ENCODE peak calls at places on chromosomes 12 and 14, in nine cellular contexts. O is NCI-H345; W is neural progenitor cell; C is central memory CD4-positive, alpha-beta T cell; X is T-helper 9 cell; I is hippocampal formation; E is HT1080; S is ELR; Q is breast epithelium. G is an unnamed sample.

GRCh38 chr14:35988550-35988949 is 162.4 kb downstream of the BRMS1L start:
- DNase-seq in O (no peak), W (no peak), C (no peak), X (no peak), I (no peak), E (no peak), S (no peak), Q (no peak), G (no peak)

GRCh38 chr14:65783101-65783500 is 370.6 kb downstream of the FUT8 start:
- DNase-seq in O (no peak), W (no peak), C (no peak), X (no peak), I (no peak), E (no peak), S (no peak), Q (no peak), G (no peak)

GRCh38 chr12:574475-575128 is 88.6 kb downstream of the NINJ2 start:
- DNase-seq in O (no peak), W (no peak), C (no peak), X (no peak), I (no peak), E (no peak), S (no peak), Q (no peak), G (no peak)

GRCh38 chr14:81797246-81797645 is 263.6 kb upstream of the SEL1L start:
- DNase-seq in O (no peak), W (no peak), C (no peak), X (no peak), I (no peak), E (no peak), S (no peak), Q (no peak), G (no peak)

GRCh38 chr12:18849080-18849479 is 111.2 kb downstream of the CAPZA3 start:
- DNase-seq in O (no peak), W (no peak), C (no peak), X (no peak), I (no peak), E (peak), S (peak), Q (no peak), G (no peak)

GRCh38 chr12:116376354-116377193 is 99.1 kb upstream of the MED13L start:
- DNase-seq in O (peak), W (no peak), C (no peak), X (no peak), I (no peak), E (peak), S (peak), Q (no peak), G (no peak)

GRCh38 chr12:21921436-21921835 is 19.8 kb downstream of the ABCC9 start:
- DNase-seq in O (no peak), W (no peak), C (no peak), X (no peak), I (no peak), E (no peak), S (no peak), Q (no peak), G (no peak)

GRCh38 chr12:28954333-28954732 is 194.7 kb upstream of the FAR2 start:
- DNase-seq in O (no peak), W (no peak), C (no peak), X (no peak), I (no peak), E (no peak), S (no peak), Q (no peak), G (no peak)

GRCh38 chr14:104137297-104138097 is 890 bp upstream of the KIF26A start:
- DNase-seq in O (peak), W (peak), C (peak), X (peak), I (no peak), E (peak), S (peak), Q (peak), G (peak)

GRCh38 chr14:103361868-103362267 is 23.3 kb upstream of the MARK3 start:
- DNase-seq in O (no peak), W (no peak), C (no peak), X (no peak), I (no peak), E (peak), S (peak), Q (no peak), G (no peak)

GRCh38 chr12:66119870-66120241 is 10.7 kb downstream of the LLPH start:
- DNase-seq in O (no peak), W (no peak), C (no peak), X (no peak), I (no peak), E (no peak), S (no peak), Q (no peak), G (no peak)

GRCh38 chr12:6065131-6065871 is 59.2 kb downstream of the VWF start:
- DNase-seq in O (no peak), W (no peak), C (no peak), X (no peak), I (no peak), E (no peak), S (no peak), Q (no peak), G (no peak)

GRCh38 chr14:75969891-75970290 is 11.9 kb downstream of the TGFB3 start:
- DNase-seq in O (no peak), W (no peak), C (no peak), X (no peak), I (no peak), E (no peak), S (no peak), Q (no peak), G (no peak)

GRCh38 chr12:76967181-76967885 is 88.5 kb upstream of the CSRP2 start:
- DNase-seq in O (no peak), W (no peak), C (no peak), X (no peak), I (no peak), E (no peak), S (no peak), Q (no peak), G (no peak)

GRCh38 chr14:70663707-70664179 is 22.0 kb downstream of the TTC9 start:
- DNase-seq in O (no peak), W (no peak), C (no peak), X (no peak), I (no peak), E (no peak), S (no peak), Q (no peak), G (no peak)

GRCh38 chr12:57545809-57546437 is 1.1 kb downstream of the DCTN2 start:
- DNase-seq in O (no peak), W (no peak), C (no peak), X (no peak), I (no peak), E (peak), S (peak), Q (no peak), G (no peak)

GRCh38 chr14:77052281-77053044 is 24.0 kb upstream of the IRF2BPL start:
- DNase-seq in O (no peak), W (no peak), C (no peak), X (no peak), I (no peak), E (no peak), S (no peak), Q (peak), G (no peak)

GRCh38 chr12:104050436-104050835 is 449 bp upstream of the GLT8D2 start:
- DNase-seq in O (no peak), W (no peak), C (no peak), X (no peak), I (no peak), E (no peak), S (peak), Q (no peak), G (no peak)

G was measured in naive thymus-derived CD4-positive, alpha-beta T cell.